ENCODE peak calls at places on chromosomes 2 and 18, in eight cellular contexts. One of them, this sample, is unnamed.

GRCh38 chr2:99395589-99396130 is 58.5 kb downstream of the EIF5B start:
- DNase-seq in pancreas: no peak
- DNase-seq in Karpas-422: no peak
- DNase-seq in uterus: no peak
- DNase-seq in naive thymus-derived CD4-positive, alpha-beta T cell: no peak
- DNase-seq in colonic mucosa: no peak
- DNase-seq in thyroid gland: no peak
- DNase-seq in HCT116: no peak
- DNase-seq in this sample: no peak

GRCh38 chr2:61905372-61906186 is at the start of gene COMMD1:
- DNase-seq in Karpas-422: peak; percentile 95
- DNase-seq in uterus: peak; percentile 61
- DNase-seq in naive thymus-derived CD4-positive, alpha-beta T cell: peak; percentile 79
- DNase-seq in colonic mucosa: peak; percentile 89
- DNase-seq in thyroid gland: peak; percentile 83
- DNase-seq in HCT116: no peak
- DNase-seq in pancreas: peak; percentile 85
- DNase-seq in this sample: peak; percentile 87

GRCh38 chr18:31297248-31297647 is 20.7 kb upstream of the DSG1 start:
- DNase-seq in thyroid gland: no peak
- DNase-seq in naive thymus-derived CD4-positive, alpha-beta T cell: no peak
- DNase-seq in uterus: no peak
- DNase-seq in pancreas: no peak
- DNase-seq in colonic mucosa: no peak
- DNase-seq in HCT116: no peak
- DNase-seq in Karpas-422: no peak
- DNase-seq in this sample: no peak

GRCh38 chr18:6355789-6356589 is 58.7 kb downstream of the L3MBTL4 start:
- DNase-seq in thyroid gland: no peak
- DNase-seq in pancreas: no peak
- DNase-seq in HCT116: no peak
- DNase-seq in colonic mucosa: no peak
- DNase-seq in naive thymus-derived CD4-positive, alpha-beta T cell: no peak
- DNase-seq in Karpas-422: no peak
- DNase-seq in uterus: no peak
- DNase-seq in this sample: no peak

GRCh38 chr2:74391209-74391579 is 11.1 kb upstream of the DCTN1 start:
- DNase-seq in naive thymus-derived CD4-positive, alpha-beta T cell: no peak
- DNase-seq in uterus: no peak
- DNase-seq in HCT116: no peak
- DNase-seq in thyroid gland: no peak
- DNase-seq in pancreas: no peak
- DNase-seq in Karpas-422: peak; percentile 75
- DNase-seq in colonic mucosa: no peak
- DNase-seq in this sample: no peak

GRCh38 chr18:50982086-50982801 is 14.4 kb downstream of the ELAC1 start:
- DNase-seq in uterus: no peak
- DNase-seq in colonic mucosa: peak; percentile 51
- DNase-seq in Karpas-422: no peak
- DNase-seq in pancreas: no peak
- DNase-seq in HCT116: no peak
- DNase-seq in naive thymus-derived CD4-positive, alpha-beta T cell: no peak
- DNase-seq in thyroid gland: peak; percentile 88
- DNase-seq in this sample: peak; percentile 39

GRCh38 chr18:23183356-23184150 is 48.3 kb downstream of the CABLES1 start:
- DNase-seq in HCT116: no peak
- DNase-seq in naive thymus-derived CD4-positive, alpha-beta T cell: no peak
- DNase-seq in uterus: peak; percentile 38
- DNase-seq in thyroid gland: no peak
- DNase-seq in Karpas-422: no peak
- DNase-seq in pancreas: no peak
- DNase-seq in colonic mucosa: no peak
- DNase-seq in this sample: no peak

GRCh38 chr2:177746358-177746757 is 326.2 kb downstream of the PDE11A start:
- DNase-seq in thyroid gland: no peak
- DNase-seq in naive thymus-derived CD4-positive, alpha-beta T cell: no peak
- DNase-seq in uterus: no peak
- DNase-seq in Karpas-422: no peak
- DNase-seq in colonic mucosa: no peak
- DNase-seq in HCT116: no peak
- DNase-seq in pancreas: no peak
- DNase-seq in this sample: no peak

GRCh38 chr2:210461401-210461800 is 15.2 kb downstream of the LANCL1 start:
- DNase-seq in thyroid gland: no peak
- DNase-seq in naive thymus-derived CD4-positive, alpha-beta T cell: no peak
- DNase-seq in pancreas: no peak
- DNase-seq in HCT116: no peak
- DNase-seq in colonic mucosa: no peak
- DNase-seq in Karpas-422: peak; percentile 96
- DNase-seq in uterus: no peak
- DNase-seq in this sample: no peak

GRCh38 chr18:48785091-48785614 is 165.6 kb downstream of the SMAD7 start:
- DNase-seq in pancreas: no peak
- DNase-seq in naive thymus-derived CD4-positive, alpha-beta T cell: no peak
- DNase-seq in thyroid gland: no peak
- DNase-seq in colonic mucosa: no peak
- DNase-seq in Karpas-422: peak; percentile 91
- DNase-seq in uterus: no peak
- DNase-seq in HCT116: no peak
- DNase-seq in this sample: peak; percentile 46

GRCh38 chr2:67717692-67718091 is 320.6 kb downstream of the ETAA1 start:
- DNase-seq in naive thymus-derived CD4-positive, alpha-beta T cell: no peak
- DNase-seq in thyroid gland: no peak
- DNase-seq in HCT116: no peak
- DNase-seq in uterus: no peak
- DNase-seq in colonic mucosa: no peak
- DNase-seq in Karpas-422: no peak
- DNase-seq in pancreas: no peak
- DNase-seq in this sample: no peak

GRCh38 chr2:72278046-72278445 is 130.4 kb upstream of the CYP26B1 start:
- DNase-seq in naive thymus-derived CD4-positive, alpha-beta T cell: no peak
- DNase-seq in thyroid gland: no peak
- DNase-seq in pancreas: no peak
- DNase-seq in Karpas-422: no peak
- DNase-seq in colonic mucosa: no peak
- DNase-seq in HCT116: no peak
- DNase-seq in uterus: no peak
- DNase-seq in this sample: no peak

GRCh38 chr2:155099784-155100183 is 401.3 kb downstream of the KCNJ3 start:
- DNase-seq in Karpas-422: no peak
- DNase-seq in HCT116: peak; percentile 68
- DNase-seq in colonic mucosa: no peak
- DNase-seq in pancreas: no peak
- DNase-seq in naive thymus-derived CD4-positive, alpha-beta T cell: no peak
- DNase-seq in thyroid gland: no peak
- DNase-seq in uterus: no peak
- DNase-seq in this sample: no peak

GRCh38 chr2:160871096-160871495 is 289.1 kb upstream of the TANK start:
- DNase-seq in naive thymus-derived CD4-positive, alpha-beta T cell: no peak
- DNase-seq in uterus: no peak
- DNase-seq in pancreas: no peak
- DNase-seq in thyroid gland: no peak
- DNase-seq in colonic mucosa: no peak
- DNase-seq in Karpas-422: no peak
- DNase-seq in HCT116: no peak
- DNase-seq in this sample: no peak

GRCh38 chr2:85942346-85942957 is 53.7 kb upstream of the ST3GAL5 start:
- DNase-seq in thyroid gland: no peak
- DNase-seq in HCT116: no peak
- DNase-seq in pancreas: no peak
- DNase-seq in Karpas-422: no peak
- DNase-seq in naive thymus-derived CD4-positive, alpha-beta T cell: no peak
- DNase-seq in colonic mucosa: no peak
- DNase-seq in uterus: no peak
- DNase-seq in this sample: no peak

GRCh38 chr2:85947593-85947992 is 58.8 kb upstream of the ST3GAL5 start:
- DNase-seq in pancreas: no peak
- DNase-seq in colonic mucosa: no peak
- DNase-seq in Karpas-422: no peak
- DNase-seq in uterus: no peak
- DNase-seq in naive thymus-derived CD4-positive, alpha-beta T cell: no peak
- DNase-seq in thyroid gland: no peak
- DNase-seq in HCT116: no peak
- DNase-seq in this sample: no peak

GRCh38 chr2:85945576-85945975 is 56.8 kb upstream of the ST3GAL5 start:
- DNase-seq in Karpas-422: no peak
- DNase-seq in uterus: no peak
- DNase-seq in naive thymus-derived CD4-positive, alpha-beta T cell: no peak
- DNase-seq in thyroid gland: no peak
- DNase-seq in HCT116: no peak
- DNase-seq in colonic mucosa: no peak
- DNase-seq in pancreas: no peak
- DNase-seq in this sample: no peak

GRCh38 chr2:85949280-85949679 is 60.5 kb upstream of the ST3GAL5 start:
- DNase-seq in pancreas: peak; percentile 91
- DNase-seq in uterus: no peak
- DNase-seq in HCT116: no peak
- DNase-seq in naive thymus-derived CD4-positive, alpha-beta T cell: no peak
- DNase-seq in thyroid gland: peak; percentile 84
- DNase-seq in colonic mucosa: no peak
- DNase-seq in Karpas-422: no peak
- DNase-seq in this sample: no peak

DNA sequence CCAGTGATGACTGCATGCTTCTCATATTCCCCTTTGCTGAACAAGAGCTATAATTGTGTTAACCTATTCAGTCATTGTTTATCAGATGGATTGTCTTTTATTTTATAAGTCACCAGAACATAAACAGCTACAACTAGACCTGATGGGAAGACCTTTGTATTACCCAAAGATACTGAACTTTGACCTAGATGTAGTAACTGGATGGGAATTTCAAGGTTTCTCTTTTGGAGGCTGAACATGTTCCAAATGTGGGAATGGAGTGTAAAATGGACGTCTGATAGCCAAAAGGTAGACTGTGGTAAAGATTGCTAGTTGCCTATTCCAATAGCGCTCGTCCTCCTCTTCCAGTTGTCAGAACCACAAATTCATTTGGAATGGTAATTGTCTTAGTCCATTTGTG is 56.4 kb upstream of the ST3GAL5 start:
- DNase-seq in uterus: no peak
- DNase-seq in naive thymus-derived CD4-positive, alpha-beta T cell: no peak
- DNase-seq in pancreas: no peak
- DNase-seq in HCT116: no peak
- DNase-seq in Karpas-422: no peak
- DNase-seq in colonic mucosa: no peak
- DNase-seq in thyroid gland: no peak
- DNase-seq in this sample: no peak
- H3K9me3 ChIP-seq in uterus: no peaks in the 10 kb centered on the region
- H3K9me3 ChIP-seq in naive thymus-derived CD4-positive, alpha-beta T cell: no peaks in the 10 kb centered on the region
- H3K9me3 ChIP-seq in pancreas: no peaks in the 10 kb centered on the region
- H3K9me3 ChIP-seq in HCT116: no peaks in the 10 kb centered on the region
- H3K9me3 ChIP-seq in Karpas-422: peaks cover 14% of the 10 kb centered on the region
- H3K9me3 ChIP-seq in colonic mucosa: no peaks in the 10 kb centered on the region
- H3K9me3 ChIP-seq in thyroid gland: no peaks in the 10 kb centered on the region
- H3K9me3 ChIP-seq in this sample: peaks cover 23% of the 10 kb centered on the region

GRCh38 chr2:128300151-128300550 is 18.5 kb downstream of the HS6ST1 start:
- DNase-seq in uterus: no peak
- DNase-seq in Karpas-422: no peak
- DNase-seq in pancreas: no peak
- DNase-seq in thyroid gland: no peak
- DNase-seq in HCT116: no peak
- DNase-seq in colonic mucosa: no peak
- DNase-seq in naive thymus-derived CD4-positive, alpha-beta T cell: no peak
- DNase-seq in this sample: no peak

GRCh38 chr2:128300621-128301020 is 18.0 kb downstream of the HS6ST1 start:
- DNase-seq in uterus: no peak
- DNase-seq in thyroid gland: no peak
- DNase-seq in colonic mucosa: no peak
- DNase-seq in naive thymus-derived CD4-positive, alpha-beta T cell: no peak
- DNase-seq in Karpas-422: no peak
- DNase-seq in pancreas: no peak
- DNase-seq in HCT116: no peak
- DNase-seq in this sample: peak; percentile 38

GRCh38 chr2:128302011-128302743 is 16.5 kb downstream of the HS6ST1 start:
- DNase-seq in HCT116: no peak
- DNase-seq in naive thymus-derived CD4-positive, alpha-beta T cell: no peak
- DNase-seq in Karpas-422: no peak
- DNase-seq in pancreas: no peak
- DNase-seq in thyroid gland: no peak
- DNase-seq in colonic mucosa: no peak
- DNase-seq in uterus: no peak
- DNase-seq in this sample: peak; percentile 34

GRCh38 chr2:128301501-128301966 is 17.1 kb downstream of the HS6ST1 start:
- DNase-seq in HCT116: no peak
- DNase-seq in thyroid gland: no peak
- DNase-seq in uterus: no peak
- DNase-seq in pancreas: no peak
- DNase-seq in naive thymus-derived CD4-positive, alpha-beta T cell: no peak
- DNase-seq in colonic mucosa: no peak
- DNase-seq in Karpas-422: no peak
- DNase-seq in this sample: no peak

DNA sequence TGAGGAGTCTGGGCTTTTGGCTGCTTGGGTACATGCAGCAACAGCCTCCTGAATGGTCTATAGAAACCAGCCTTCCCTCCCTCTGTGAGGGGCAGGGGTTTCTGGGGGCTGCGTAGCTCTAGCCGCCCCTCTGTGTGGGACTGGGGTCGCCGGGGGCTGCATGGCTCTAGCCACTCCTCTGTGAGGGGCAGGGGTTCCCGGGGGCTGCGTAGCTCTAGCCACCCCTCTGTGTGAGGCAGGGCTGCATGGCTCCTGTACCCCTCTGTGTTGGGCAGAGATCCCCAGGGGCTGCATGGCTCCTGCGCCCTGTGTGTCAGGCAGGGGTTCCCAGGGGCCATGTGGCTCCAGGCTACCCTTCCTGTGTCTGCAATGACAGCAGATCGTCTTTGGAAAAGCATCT is 17.6 kb downstream of the HS6ST1 start:
- DNase-seq in naive thymus-derived CD4-positive, alpha-beta T cell: no peak
- DNase-seq in colonic mucosa: no peak
- DNase-seq in thyroid gland: no peak
- DNase-seq in HCT116: no peak
- DNase-seq in Karpas-422: no peak
- DNase-seq in pancreas: no peak
- DNase-seq in uterus: no peak
- DNase-seq in this sample: no peak
- H3K4me1 ChIP-seq in naive thymus-derived CD4-positive, alpha-beta T cell: no peaks in the 10 kb centered on the region
- H3K4me1 ChIP-seq in colonic mucosa: peaks cover 12% of the 10 kb centered on the region
- H3K4me1 ChIP-seq in thyroid gland: peaks cover 16% of the 10 kb centered on the region
- H3K4me1 ChIP-seq in HCT116: peaks cover 44% of the 10 kb centered on the region
- H3K4me1 ChIP-seq in Karpas-422: peaks cover 30% of the 10 kb centered on the region
- H3K4me1 ChIP-seq in pancreas: peaks cover 16% of the 10 kb centered on the region
- H3K4me1 ChIP-seq in uterus: no peaks in the 10 kb centered on the region
- H3K4me1 ChIP-seq in this sample: peaks cover 14% of the 10 kb centered on the region

GRCh38 chr18:71727909-71728308 is 816.2 kb downstream of the CBLN2 start:
- DNase-seq in thyroid gland: no peak
- DNase-seq in colonic mucosa: no peak
- DNase-seq in pancreas: no peak
- DNase-seq in Karpas-422: no peak
- DNase-seq in naive thymus-derived CD4-positive, alpha-beta T cell: no peak
- DNase-seq in HCT116: no peak
- DNase-seq in uterus: no peak
- DNase-seq in this sample: no peak

GRCh38 chr18:71729611-71730010 is 814.5 kb downstream of the CBLN2 start:
- DNase-seq in thyroid gland: no peak
- DNase-seq in Karpas-422: no peak
- DNase-seq in uterus: no peak
- DNase-seq in pancreas: no peak
- DNase-seq in naive thymus-derived CD4-positive, alpha-beta T cell: no peak
- DNase-seq in colonic mucosa: no peak
- DNase-seq in HCT116: no peak
- DNase-seq in this sample: no peak
- H3K9me3 ChIP-seq in thyroid gland: no peaks in the 10 kb centered on the region
- H3K9me3 ChIP-seq in Karpas-422: peaks cover 49% of the 10 kb centered on the region
- H3K9me3 ChIP-seq in uterus: no peaks in the 10 kb centered on the region
- H3K9me3 ChIP-seq in pancreas: no peaks in the 10 kb centered on the region
- H3K9me3 ChIP-seq in naive thymus-derived CD4-positive, alpha-beta T cell: no peaks in the 10 kb centered on the region
- H3K9me3 ChIP-seq in colonic mucosa: no peaks in the 10 kb centered on the region
- H3K9me3 ChIP-seq in HCT116: peaks cover 7% of the 10 kb centered on the region
- H3K9me3 ChIP-seq in this sample: no peaks in the 10 kb centered on the region

GRCh38 chr2:85769987-85770362 is 16.2 kb downstream of the ATOH8 start:
- DNase-seq in pancreas: no peak
- DNase-seq in Karpas-422: no peak
- DNase-seq in colonic mucosa: no peak
- DNase-seq in naive thymus-derived CD4-positive, alpha-beta T cell: no peak
- DNase-seq in HCT116: no peak
- DNase-seq in thyroid gland: no peak
- DNase-seq in uterus: no peak
- DNase-seq in this sample: no peak
- H3K4me1 ChIP-seq in pancreas: peaks cover 18% of the 10 kb centered on the region
- H3K4me1 ChIP-seq in Karpas-422: no peaks in the 10 kb centered on the region
- H3K4me1 ChIP-seq in colonic mucosa: peaks cover 10% of the 10 kb centered on the region
- H3K4me1 ChIP-seq in naive thymus-derived CD4-positive, alpha-beta T cell: no peaks in the 10 kb centered on the region
- H3K4me1 ChIP-seq in HCT116: peaks cover 51% of the 10 kb centered on the region
- H3K4me1 ChIP-seq in thyroid gland: peaks cover 96% of the 10 kb centered on the region
- H3K4me1 ChIP-seq in uterus: peaks cover 29% of the 10 kb centered on the region
- H3K4me1 ChIP-seq in this sample: peaks cover 17% of the 10 kb centered on the region

This sample was measured in mucosa of descending colon.